ENCODE peak calls at places on chromosomes 11 and 22, in six cellular contexts. A is HepG2, Z is A549, G is GM12878, W is K562, B is upper lobe of left lung. N is an unnamed sample.

GRCh38 chr11:110778351-110778750 is 66.1 kb upstream of the ARHGAP20 start:
- ATAC-seq in A (no peak), Z (no peak), G (no peak), W (no peak), B (peak), N (no peak)

GRCh38 chr11:496834-497564 is 10.0 kb downstream of the RNH1 start:
- ATAC-seq in A (no peak), Z (no peak), G (no peak), W (no peak), B (no peak), N (no peak)

GRCh38 chr22:20090730-20091240 is 10.7 kb downstream of the DGCR8 start:
- ATAC-seq in A (no peak), Z (no peak), G (no peak), W (no peak), B (no peak), N (no peak)

GRCh38 chr22:46841528-46841927 is 79.1 kb downstream of the TBC1D22A start:
- ATAC-seq in A (no peak), Z (no peak), G (no peak), W (no peak), B (no peak), N (no peak)

GRCh38 chr22:33391298-33391697 is 333.1 kb upstream of the SYN3 start:
- ATAC-seq in A (no peak), Z (no peak), G (no peak), W (no peak), B (no peak), N (no peak)

GRCh38 chr22:21858025-21858764 is 9.2 kb downstream of the MAPK1 start:
- ATAC-seq in A (peak), Z (no peak), G (peak), W (peak), B (peak), N (no peak)

GRCh38 chr11:42768576-42768975 is 543.2 kb upstream of the API5 start:
- ATAC-seq in A (no peak), Z (no peak), G (no peak), W (no peak), B (no peak), N (no peak)

GRCh38 chr11:112271242-112271641 is 10.6 kb upstream of the PLET1 start:
- ATAC-seq in A (no peak), Z (no peak), G (no peak), W (peak), B (no peak), N (no peak)

GRCh38 chr11:66981976-66982578 is 7.0 kb downstream of the C11orf86 start:
- ATAC-seq in A (no peak), Z (peak), G (no peak), W (peak), B (no peak), N (no peak)

GRCh38 chr11:38460901-38461300 is 1862.9 kb upstream of the RAG2 start:
- ATAC-seq in A (no peak), Z (no peak), G (no peak), W (peak), B (peak), N (no peak)

GRCh38 chr11:94130589-94131362 is 2.1 kb downstream of the PANX1 start:
- ATAC-seq in A (no peak), Z (no peak), G (no peak), W (no peak), B (peak), N (peak)

GRCh38 chr11:46296520-46297448 is 19.3 kb downstream of the CREB3L1 start:
- ATAC-seq in A (peak), Z (peak), G (peak), W (peak), B (no peak), N (peak)

GRCh38 chr11:120835601-120836228 is 188.2 kb upstream of the TBCEL start:
- ATAC-seq in A (peak), Z (no peak), G (peak), W (no peak), B (no peak), N (no peak)

GRCh38 chr11:122672892-122673291 is 17.4 kb downstream of the UBASH3B start:
- ATAC-seq in A (no peak), Z (no peak), G (no peak), W (no peak), B (no peak), N (peak)

GRCh38 chr11:93648168-93648567 is 13.3 kb upstream of the CEP295 start:
- ATAC-seq in A (peak), Z (peak), G (peak), W (peak), B (no peak), N (no peak)

GRCh38 chr22:35426801-35427140 is 26.8 kb downstream of the MCM5 start:
- ATAC-seq in A (no peak), Z (no peak), G (no peak), W (no peak), B (no peak), N (no peak)

GRCh38 chr22:35431483-35432205 is 31.7 kb downstream of the MCM5 start:
- ATAC-seq in A (no peak), Z (no peak), G (no peak), W (no peak), B (no peak), N (no peak)

GRCh38 chr22:35432226-35432905 is 32.4 kb downstream of the MCM5 start:
- ATAC-seq in A (no peak), Z (no peak), G (no peak), W (no peak), B (no peak), N (no peak)

GRCh38 chr22:35434061-35434750 is 34.3 kb downstream of the MCM5 start:
- ATAC-seq in A (no peak), Z (no peak), G (no peak), W (no peak), B (no peak), N (no peak)

GRCh38 chr22:35430897-35431322 is 31.0 kb downstream of the MCM5 start:
- ATAC-seq in A (peak), Z (peak), G (peak), W (peak), B (peak), N (peak)
- TF ChIP-seq EP300 in A (no peak), Z (no peak), G (no peak), W (no peak), B (no peak), N (no peak)

GRCh38 chr22:29587938-29588699 is 7.2 kb upstream of the NIPSNAP1 start:
- ATAC-seq in A (peak), Z (peak), G (peak), W (no peak), B (peak), N (no peak)
- TF ChIP-seq EP300 in A (no peak), Z (no peak), G (no peak), W (no peak), B (no peak), N (no peak)

GRCh38 chr11:76236092-76237026 is 30.1 kb upstream of the WNT11 start:
- ATAC-seq in A (peak), Z (peak), G (peak), W (peak), B (peak), N (peak)
- TF ChIP-seq EP300 in A (no peak), Z (no peak), G (no peak), W (no peak), B (no peak), N (no peak)

DNA sequence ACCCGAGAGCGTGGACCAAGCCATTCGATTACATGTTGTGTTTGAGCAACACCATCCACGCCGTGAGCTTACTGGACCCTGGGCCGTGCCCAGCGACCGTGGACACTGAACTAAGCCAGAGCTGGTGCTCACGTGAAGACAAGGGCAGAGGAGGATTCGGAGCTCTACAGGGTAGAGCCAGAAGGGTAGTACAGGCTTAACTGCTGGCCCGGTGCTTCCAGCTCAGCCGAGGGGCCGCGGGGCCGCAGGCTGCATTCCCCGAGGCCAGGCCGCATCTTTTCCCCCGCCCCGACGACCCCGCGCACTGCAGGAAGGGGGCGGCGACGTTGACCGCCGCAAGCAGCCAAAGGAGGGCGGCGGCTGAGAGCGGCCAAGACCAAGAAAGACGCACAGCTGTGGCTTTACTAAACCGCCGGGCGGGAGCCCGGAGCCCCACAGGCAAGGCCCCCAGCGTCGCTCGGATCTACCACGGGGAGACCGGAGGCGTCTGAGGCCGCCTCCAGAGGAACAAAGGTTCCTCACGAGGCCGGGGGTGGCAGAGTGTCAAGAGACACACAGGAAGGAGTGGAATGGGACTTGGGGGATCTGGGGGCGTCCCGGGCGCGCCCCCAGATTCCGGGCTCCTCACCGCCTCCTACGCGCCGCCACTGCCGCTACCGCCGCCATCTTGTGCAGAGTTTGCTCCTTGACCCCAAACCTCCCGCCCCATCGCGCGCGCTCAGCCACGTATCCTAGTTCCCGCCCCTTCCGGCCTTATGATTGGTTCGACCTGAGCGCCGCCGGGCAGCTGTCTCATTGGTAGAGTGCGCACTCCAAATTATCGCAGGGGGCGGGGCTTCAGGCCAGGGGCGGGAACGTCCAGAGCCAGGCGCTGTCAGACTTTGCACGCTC is at the start of gene GANAB:
- ATAC-seq in A (peak), Z (peak), G (peak), W (peak), B (peak), N (peak)
- TF ChIP-seq EP300 in A (no peak), Z (no peak), G (no peak), W (peak), B (no peak), N (no peak)

GRCh38 chr22:44638966-44639739 is 62.9 kb upstream of the PRR5 start:
- ATAC-seq in A (no peak), Z (no peak), G (no peak), W (no peak), B (no peak), N (peak)
- TF ChIP-seq EP300 in A (no peak), Z (no peak), G (no peak), W (no peak), B (no peak), N (no peak)

GRCh38 chr11:15446929-15447328 is 332.2 kb downstream of the INSC start:
- ATAC-seq in A (no peak), Z (no peak), G (no peak), W (peak), B (no peak), N (no peak)
- TF ChIP-seq EP300 in A (no peak), Z (no peak), G (no peak), W (no peak), B (no peak), N (no peak)

GRCh38 chr11:61594907-61595257 is 14.0 kb upstream of the SYT7 start:
- ATAC-seq in A (no peak), Z (no peak), G (no peak), W (no peak), B (no peak), N (no peak)

GRCh38 chr11:61598383-61598782 is 17.5 kb upstream of the SYT7 start:
- ATAC-seq in A (no peak), Z (peak), G (no peak), W (no peak), B (no peak), N (no peak)

GRCh38 chr11:61598886-61599868 is 18.3 kb upstream of the SYT7 start:
- ATAC-seq in A (peak), Z (peak), G (no peak), W (no peak), B (no peak), N (peak)

GRCh38 chr11:61596539-61596938 is 15.7 kb upstream of the SYT7 start:
- ATAC-seq in A (no peak), Z (no peak), G (no peak), W (no peak), B (no peak), N (no peak)

DNA sequence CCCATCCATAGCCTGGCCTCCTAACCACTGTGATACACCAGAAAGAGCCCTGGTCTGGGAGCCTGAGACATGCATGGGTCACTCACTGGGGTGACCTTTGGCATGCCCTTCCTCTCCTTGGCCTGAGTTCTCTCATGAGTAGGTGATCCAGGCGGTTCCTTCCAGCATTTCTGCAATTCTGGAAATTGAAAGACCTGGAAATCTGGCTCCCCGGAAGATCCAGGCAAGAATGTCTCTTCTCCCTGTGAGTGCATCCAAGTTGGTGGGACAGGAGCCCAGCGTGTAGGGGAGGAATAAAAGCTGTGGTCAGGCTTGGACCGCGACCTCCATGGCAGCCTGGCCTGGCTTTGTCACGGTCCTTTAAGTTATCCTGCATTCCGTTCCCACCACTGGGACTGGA is 16.1 kb upstream of the SYT7 start:
- ATAC-seq in A (no peak), Z (no peak), G (no peak), W (no peak), B (no peak), N (no peak)
- TF ChIP-seq EP300 in A (no peak), Z (no peak), G (no peak), W (no peak), B (no peak), N (no peak)

GRCh38 chr22:29603358-29604191 is at the start of gene NF2:
- ATAC-seq in A (peak), Z (peak), G (peak), W (peak), B (peak), N (peak)
- TF ChIP-seq EP300 in A (no peak), Z (no peak), G (no peak), W (no peak), B (peak), N (no peak)

GRCh38 chr11:104727768-104728167 is 170.5 kb downstream of the CASP12 start:
- ATAC-seq in A (no peak), Z (no peak), G (no peak), W (no peak), B (no peak), N (no peak)

GRCh38 chr11:104727095-104727494 is 171.2 kb downstream of the CASP12 start:
- ATAC-seq in A (no peak), Z (no peak), G (no peak), W (no peak), B (no peak), N (no peak)

GRCh38 chr11:104731890-104732289 is 166.4 kb downstream of the CASP12 start:
- ATAC-seq in A (no peak), Z (no peak), G (no peak), W (no peak), B (no peak), N (no peak)

GRCh38 chr11:104728927-104729326 is 169.3 kb downstream of the CASP12 start:
- ATAC-seq in A (no peak), Z (no peak), G (no peak), W (no peak), B (no peak), N (no peak)
- TF ChIP-seq EP300 in A (no peak), Z (no peak), G (no peak), W (no peak), B (no peak), N (no peak)